ENCODE peak calls at places on chromosomes 5 and 9, in six cellular contexts. U is spleen, K is mammary epithelial cell, O is heart right ventricle, M is stomach, I is pancreas. V is an unnamed sample.

GRCh38 chr9:134179595-134179917 is 15.2 kb upstream of the RNU6ATAC start:
- DNase-seq in K (no peak), U (peak), O (no peak), M (no peak), I (no peak), V (peak)

GRCh38 chr5:172175263-172175719 is 12.7 kb downstream of the STK10 start:
- DNase-seq in U (peak), I (peak), K (no peak), O (peak), M (peak), V (peak)

GRCh38 chr5:54388411-54388810 is 67.1 kb upstream of the HSPB3 start:
- DNase-seq in K (no peak), O (no peak), I (no peak), M (no peak), U (no peak), V (no peak)

GRCh38 chr9:4117835-4118610 is 181.8 kb downstream of the GLIS3 start:
- DNase-seq in M (no peak), O (peak), I (no peak), U (peak), K (no peak), V (peak)

GRCh38 chr9:87545858-87546257 is 48.2 kb downstream of the DAPK1 start:
- DNase-seq in U (no peak), M (no peak), K (peak), I (no peak), O (no peak), V (no peak)

GRCh38 chr9:121753802-121754654 is 102.6 kb downstream of the DAB2IP start:
- DNase-seq in U (peak), O (no peak), M (no peak), I (no peak), K (no peak), V (peak)

GRCh38 chr9:68725070-68725469 is 20.0 kb downstream of the PIP5K1B start:
- DNase-seq in M (no peak), K (no peak), U (no peak), O (no peak), I (no peak), V (no peak)

GRCh38 chr9:124040935-124041816 is 29.6 kb downstream of the LHX2 start:
- DNase-seq in O (peak), U (peak), I (no peak), M (peak), K (no peak), V (no peak)

GRCh38 chr9:134436926-134437325 is 110.7 kb downstream of the RXRA start:
- DNase-seq in U (no peak), M (no peak), I (no peak), K (no peak), O (no peak), V (no peak)

GRCh38 chr5:151470440-151470839 is 23.0 kb downstream of the SLC36A1 start:
- DNase-seq in I (no peak), O (no peak), K (no peak), U (no peak), M (no peak), V (no peak)

GRCh38 chr9:19232117-19232829 is 1.8 kb downstream of the DENND4C start:
- DNase-seq in O (no peak), M (no peak), I (no peak), K (peak), U (no peak), V (no peak)

GRCh38 chr5:109880907-109881685 is 191.4 kb downstream of the MAN2A1 start:
- DNase-seq in I (no peak), K (no peak), M (no peak), U (no peak), O (no peak), V (no peak)

GRCh38 chr9:4836676-4837075 is 43.9 kb downstream of the RCL1 start:
- DNase-seq in O (no peak), M (no peak), K (no peak), U (no peak), I (no peak), V (no peak)

GRCh38 chr5:38640012-38640395 is 83.6 kb upstream of the LIFR start:
- DNase-seq in K (no peak), M (no peak), O (no peak), U (no peak), I (no peak), V (no peak)

GRCh38 chr5:81506378-81506777 is 112.4 kb upstream of the ACOT12 start:
- DNase-seq in U (no peak), I (no peak), M (no peak), K (no peak), O (no peak), V (no peak)

GRCh38 chr9:134591573-134591981 is 50.0 kb upstream of the COL5A1 start:
- DNase-seq in O (no peak), I (no peak), K (no peak), U (no peak), M (no peak), V (no peak)

GRCh38 chr9:113657765-113658564 is 194.4 kb downstream of the RGS3 start:
- DNase-seq in I (peak), M (peak), O (peak), K (peak), U (peak), V (peak)

GRCh38 chr9:129487658-129488483 is 133.0 kb downstream of the C9orf50 start:
- DNase-seq in K (peak), I (peak), O (peak), M (peak), U (peak), V (peak)

GRCh38 chr5:145536133-145536532 is 299.0 kb downstream of the PRELID2 start:
- DNase-seq in U (no peak), K (no peak), O (no peak), I (no peak), M (no peak), V (no peak)

GRCh38 chr9:38054653-38055052 is 14.4 kb downstream of the SHB start:
- DNase-seq in I (no peak), M (no peak), K (no peak), U (no peak), O (no peak), V (no peak)

GRCh38 chr9:109863961-109864360 is 84.0 kb downstream of the PALM2AKAP2 start:
- DNase-seq in M (no peak), I (no peak), K (no peak), U (no peak), O (peak), V (no peak)

GRCh38 chr9:114001794-114002261 is 76.3 kb downstream of the AMBP start:
- DNase-seq in U (peak), K (no peak), M (peak), O (no peak), I (peak), V (peak)

GRCh38 chr9:93088656-93089015 is 7.4 kb upstream of the CARD19 start:
- DNase-seq in M (no peak), I (no peak), K (no peak), U (peak), O (no peak), V (no peak)

GRCh38 chr5:6350277-6351090 is 27.9 kb downstream of the MED10 start:
- DNase-seq in K (no peak), O (no peak), M (no peak), I (no peak), U (no peak), V (no peak)

GRCh38 chr5:133924221-133924920 is 44.1 kb downstream of the C5orf15 start:
- DNase-seq in U (no peak), I (no peak), K (no peak), M (no peak), O (no peak), V (no peak)

GRCh38 chr9:114668146-114668545 is 10.5 kb upstream of the TEX53 start:
- DNase-seq in K (no peak), O (no peak), U (no peak), I (no peak), M (no peak), V (no peak)

GRCh38 chr9:1709347-1709746 is 305.8 kb upstream of the SMARCA2 start:
- DNase-seq in K (no peak), I (no peak), O (no peak), U (no peak), M (no peak), V (no peak)

GRCh38 chr9:3238241-3238640 is 287.6 kb downstream of the RFX3 start:
- DNase-seq in U (no peak), O (no peak), M (no peak), K (no peak), I (no peak), V (no peak)

GRCh38 chr5:134038143-134038542 is 33.4 kb upstream of the VDAC1 start:
- DNase-seq in K (no peak), U (no peak), M (peak), I (no peak), O (no peak), V (no peak)

GRCh38 chr9:92770005-92770995 is 5.7 kb upstream of the BICD2 start:
- DNase-seq in I (no peak), U (peak), O (no peak), K (peak), M (no peak), V (no peak)

GRCh38 chr5:172494630-172495505 is 40.5 kb upstream of the SH3PXD2B start:
- DNase-seq in U (no peak), I (no peak), O (no peak), K (no peak), M (no peak), V (no peak)

GRCh38 chr5:144183254-144183889 is 12.7 kb downstream of the KCTD16 start:
- DNase-seq in I (no peak), M (no peak), O (no peak), K (peak), U (no peak), V (no peak)

GRCh38 chr9:12908910-12909309 is 134.1 kb downstream of the LURAP1L start:
- DNase-seq in I (no peak), O (no peak), U (no peak), M (no peak), K (no peak), V (no peak)

GRCh38 chr5:5350101-5350500 is 72.4 kb upstream of the ICE1 start:
- DNase-seq in M (no peak), K (no peak), U (no peak), I (no peak), O (no peak), V (no peak)

GRCh38 chr5:5351288-5352089 is 71.0 kb upstream of the ICE1 start:
- DNase-seq in U (no peak), M (no peak), K (peak), I (no peak), O (no peak), V (no peak)

GRCh38 chr5:5348135-5348534 is 74.3 kb upstream of the ICE1 start:
- DNase-seq in M (no peak), I (no peak), O (no peak), U (no peak), K (no peak), V (no peak)

GRCh38 chr5:5347442-5347841 is 75.0 kb upstream of the ICE1 start:
- DNase-seq in M (no peak), K (no peak), U (no peak), I (no peak), O (no peak), V (no peak)

GRCh38 chr5:5348576-5348975 is 73.9 kb upstream of the ICE1 start:
- DNase-seq in U (no peak), I (no peak), K (no peak), M (no peak), O (no peak), V (no peak)
- H3K27ac ChIP-seq in U (no peak), I (no peak), K (no peak), M (no peak), O (no peak), V (no peak)

DNA sequence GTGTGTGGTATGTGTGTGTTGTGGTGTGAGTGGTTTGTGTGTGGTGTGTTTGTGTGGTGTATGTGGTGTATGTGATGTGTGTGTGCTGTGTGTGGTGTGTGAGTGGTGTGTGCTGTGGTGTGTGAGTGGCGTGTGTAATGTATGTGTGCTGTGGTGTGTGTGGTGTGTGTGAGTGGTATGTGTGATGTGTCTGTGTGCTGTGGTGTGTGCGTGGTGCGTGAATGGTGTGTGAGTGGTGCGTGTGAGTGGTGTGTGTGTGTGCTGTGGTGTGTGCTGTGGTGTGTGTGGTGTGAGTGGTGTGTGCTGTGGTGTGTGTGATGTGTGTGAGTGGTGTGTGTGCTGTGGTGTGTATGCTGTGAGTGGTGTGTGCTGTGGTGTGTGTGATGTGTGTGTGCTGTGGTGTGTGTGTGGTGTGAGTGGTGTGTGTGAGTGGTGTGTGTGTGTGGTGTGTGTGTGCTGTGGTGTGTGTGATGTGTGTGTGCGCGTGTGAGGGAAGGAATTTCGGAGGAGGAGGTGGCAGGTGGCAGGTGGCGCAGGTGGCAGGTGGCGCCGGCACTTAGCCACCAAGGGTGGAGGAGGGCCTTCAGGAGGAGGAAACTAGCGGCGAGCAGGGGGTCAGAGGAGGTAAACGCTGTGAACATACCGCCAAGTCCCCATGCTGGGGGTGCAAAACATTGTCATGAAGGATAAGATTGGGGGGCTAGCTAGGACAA is 191.8 kb downstream of the MELK start:
- DNase-seq in O (no peak), M (no peak), K (no peak), U (no peak), I (no peak), V (no peak)
- H3K4me3 ChIP-seq in O (no peak), M (no peak), K (no peak), U (no peak), I (no peak), V (no peak)

GRCh38 chr9:111233963-111234362 is 96.1 kb downstream of the OR2K2 start:
- DNase-seq in K (no peak), U (no peak), M (no peak), I (no peak), O (no peak), V (no peak)

GRCh38 chr9:111236337-111236736 is 93.7 kb downstream of the OR2K2 start:
- DNase-seq in U (no peak), I (no peak), O (no peak), K (no peak), M (no peak), V (no peak)

GRCh38 chr9:111231801-111232580 is 98.0 kb downstream of the OR2K2 start:
- DNase-seq in M (no peak), I (no peak), U (no peak), O (no peak), K (no peak), V (no peak)

GRCh38 chr9:111237447-111237846 is 92.6 kb downstream of the OR2K2 start:
- DNase-seq in U (no peak), M (no peak), O (no peak), I (no peak), K (no peak), V (no peak)

DNA sequence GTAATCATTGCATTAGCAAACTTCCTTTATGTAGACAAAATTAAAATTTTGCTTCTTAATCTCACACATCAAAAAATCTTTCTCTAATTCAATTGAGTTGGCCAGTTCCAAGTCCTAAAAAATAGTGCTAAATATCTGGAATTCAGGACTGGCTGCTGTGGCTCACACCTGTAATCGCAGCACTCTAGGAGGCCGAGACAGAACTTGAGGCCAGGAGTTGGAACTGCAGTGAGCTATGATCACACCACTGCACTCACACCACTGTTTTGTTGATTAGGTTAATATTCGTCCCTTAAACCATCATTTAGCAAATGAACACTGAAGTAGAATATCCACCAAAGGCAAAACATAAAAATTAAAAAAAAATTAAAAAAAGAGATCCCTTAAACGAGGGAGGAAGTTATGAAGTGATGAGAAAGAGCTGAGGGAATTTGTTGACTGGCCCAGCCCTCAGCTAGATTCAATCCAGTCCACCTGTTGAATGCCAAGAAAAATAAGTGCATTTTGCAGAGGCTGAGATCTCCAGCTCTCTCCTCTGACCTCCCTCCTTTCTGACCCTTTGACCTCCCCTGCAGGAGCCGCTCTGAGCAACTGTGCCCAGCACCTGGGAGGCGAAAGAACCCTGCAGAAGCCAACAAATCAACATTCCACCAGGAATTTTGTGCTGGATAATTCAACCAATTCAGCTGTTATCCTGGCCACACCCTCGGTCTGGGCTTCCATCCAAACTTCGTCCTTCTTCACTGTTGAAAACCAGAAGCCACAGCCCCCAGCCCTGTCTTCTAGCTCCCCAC is 96.8 kb downstream of the OR2K2 start:
- DNase-seq in M (no peak), K (no peak), O (no peak), U (no peak), I (no peak), V (no peak)
- TF ChIP-seq CTCF in M (no peak), K (no peak), O (no peak), U (no peak), I (no peak), V (no peak)

DNA sequence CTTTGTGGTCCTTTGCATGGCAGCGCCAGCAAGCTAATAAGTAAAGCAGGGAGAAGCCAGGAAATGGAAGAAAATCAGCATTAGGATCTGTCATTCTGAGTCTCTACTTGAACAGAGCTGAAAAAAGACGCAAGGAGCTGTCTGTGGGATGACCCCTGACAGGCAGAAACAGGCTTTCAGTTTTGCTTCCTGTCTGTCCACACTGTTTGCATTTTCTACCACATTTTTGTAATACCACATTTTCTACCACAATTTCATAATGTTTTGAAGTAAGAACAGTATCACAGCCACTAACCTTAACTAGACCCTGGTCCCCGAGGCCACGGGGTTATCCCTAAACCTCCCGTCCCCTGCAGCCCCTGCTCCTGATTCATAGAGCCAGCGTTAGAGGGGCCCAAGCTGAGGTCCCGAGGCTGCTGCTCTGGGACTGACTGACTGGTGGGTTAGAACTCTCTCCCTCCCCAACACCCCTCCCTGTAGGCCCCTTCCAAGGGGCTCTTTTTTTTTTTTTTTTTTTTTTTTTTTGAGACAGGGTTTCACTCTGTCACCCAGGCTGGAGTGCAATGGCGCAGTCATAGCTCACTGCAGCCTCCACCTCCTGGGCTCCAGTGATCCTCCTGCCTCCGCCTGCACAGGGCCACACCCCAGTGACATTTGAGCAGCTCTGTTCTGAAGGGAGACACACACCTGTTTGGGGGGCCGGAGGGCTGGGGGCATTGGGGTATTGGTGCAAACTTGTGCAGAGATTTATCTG is 4.0 kb upstream of the CLIC3 start:
- DNase-seq in K (peak), I (no peak), M (no peak), U (no peak), O (no peak), V (no peak)
- H3K27ac ChIP-seq in K (no peak), I (no peak), M (peak), U (peak), O (no peak), V (no peak)

DNA sequence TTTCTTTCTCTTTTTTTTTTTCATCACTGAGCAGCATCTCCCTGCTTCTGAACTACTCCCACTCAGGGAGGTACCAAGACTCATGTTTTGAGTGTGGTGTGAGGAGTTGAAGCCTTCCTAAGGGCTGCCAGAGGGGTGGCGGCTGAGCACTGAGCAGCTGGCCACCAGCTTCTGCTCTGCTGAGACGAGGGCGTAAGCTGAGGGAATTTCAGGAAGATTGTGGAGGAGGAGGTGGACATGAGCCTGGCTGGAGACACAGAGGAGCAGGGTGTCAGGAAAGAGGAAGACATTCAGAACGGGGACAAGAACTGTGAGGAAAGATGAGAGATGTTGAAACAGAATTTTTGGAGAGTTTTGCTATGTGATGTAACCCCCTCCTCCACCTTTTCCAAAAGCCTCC is 7.8 kb downstream of the LCP2 start:
- DNase-seq in M (no peak), I (no peak), O (peak), U (no peak), K (no peak), V (no peak)
- H3K4me3 ChIP-seq in M (no peak), I (no peak), O (no peak), U (no peak), K (no peak), V (no peak)

GRCh38 chr9:35071814-35072460 is 488 bp downstream of the VCP start:
- DNase-seq in I (peak), U (peak), O (peak), M (peak), K (peak), V (peak)
- TF ChIP-seq CTCF in I (peak), U (no peak), O (peak), M (no peak), K (peak), V (peak)